ENCODE peak calls at places on chromosomes 16 and 17, in four cellular contexts. One of them, this sample, is unnamed.

GRCh38 chr17:36705651-36706436 is 104.5 kb downstream of the MRM1 start:
- DNase-seq in uterus: no peak
- DNase-seq in right lobe of liver: peak; percentile 49
- DNase-seq in HFF-Myc: peak; percentile 4
- DNase-seq in this sample: no peak

GRCh38 chr17:50271173-50271750 is 3.0 kb upstream of the TMEM92 start:
- DNase-seq in uterus: no peak
- DNase-seq in HFF-Myc: no peak
- DNase-seq in right lobe of liver: no peak
- DNase-seq in this sample: no peak

GRCh38 chr16:4892356-4893102 is 44.4 kb downstream of the PPL start:
- DNase-seq in uterus: peak; percentile 43
- DNase-seq in HFF-Myc: no peak
- DNase-seq in right lobe of liver: no peak
- DNase-seq in this sample: peak; percentile 40

GRCh38 chr16:29726845-29727379 is 18.9 kb downstream of the C16orf54 start:
- DNase-seq in uterus: no peak
- DNase-seq in right lobe of liver: no peak
- DNase-seq in HFF-Myc: no peak
- DNase-seq in this sample: no peak

GRCh38 chr17:38428150-38428642 is at the start of gene ARHGAP23:
- DNase-seq in HFF-Myc: no peak
- DNase-seq in right lobe of liver: peak; percentile 67
- DNase-seq in uterus: peak; percentile 65
- DNase-seq in this sample: peak; percentile 82

GRCh38 chr16:72501739-72502653 is 330.0 kb upstream of the PMFBP1 start:
- DNase-seq in HFF-Myc: peak; percentile 59
- DNase-seq in right lobe of liver: peak; percentile 28
- DNase-seq in uterus: peak; percentile 41
- DNase-seq in this sample: peak; percentile 29

GRCh38 chr17:59508999-59509398 is 56.4 kb upstream of the DHX40 start:
- DNase-seq in HFF-Myc: no peak
- DNase-seq in uterus: no peak
- DNase-seq in right lobe of liver: no peak
- DNase-seq in this sample: no peak

GRCh38 chr17:55745258-55745657 is 5.6 kb upstream of the PCTP start:
- DNase-seq in right lobe of liver: no peak
- DNase-seq in uterus: no peak
- DNase-seq in HFF-Myc: no peak
- DNase-seq in this sample: no peak

GRCh38 chr17:73257516-73257915 is 4.2 kb downstream of the CPSF4L start:
- DNase-seq in right lobe of liver: no peak
- DNase-seq in uterus: no peak
- DNase-seq in HFF-Myc: no peak
- DNase-seq in this sample: no peak

GRCh38 chr17:80901319-80901718 is 90.3 kb upstream of the CHMP6 start:
- DNase-seq in right lobe of liver: no peak
- DNase-seq in uterus: no peak
- DNase-seq in HFF-Myc: no peak
- DNase-seq in this sample: no peak

GRCh38 chr16:73083271-73083670 is 35.3 kb upstream of the ZFHX3 start:
- DNase-seq in HFF-Myc: no peak
- DNase-seq in uterus: no peak
- DNase-seq in right lobe of liver: no peak
- DNase-seq in this sample: no peak

GRCh38 chr17:37844977-37845293 is 79.3 kb upstream of the TBC1D3K start:
- DNase-seq in uterus: no peak
- DNase-seq in right lobe of liver: no peak
- DNase-seq in HFF-Myc: no peak
- DNase-seq in this sample: no peak

GRCh38 chr17:35244345-35245195 is 1.7 kb downstream of the SLFN5 start:
- DNase-seq in HFF-Myc: peak; percentile 53
- DNase-seq in uterus: peak; percentile 69
- DNase-seq in right lobe of liver: peak; percentile 59
- DNase-seq in this sample: peak; percentile 78

GRCh38 chr17:62781826-62782225 is 26.3 kb downstream of the MARCHF10 start:
- DNase-seq in uterus: no peak
- DNase-seq in right lobe of liver: no peak
- DNase-seq in HFF-Myc: no peak
- DNase-seq in this sample: no peak

GRCh38 chr17:62780951-62781350 is 27.2 kb downstream of the MARCHF10 start:
- DNase-seq in right lobe of liver: no peak
- DNase-seq in uterus: no peak
- DNase-seq in HFF-Myc: no peak
- DNase-seq in this sample: no peak

GRCh38 chr17:62780273-62780672 is 27.8 kb downstream of the MARCHF10 start:
- DNase-seq in HFF-Myc: no peak
- DNase-seq in uterus: no peak
- DNase-seq in right lobe of liver: no peak
- DNase-seq in this sample: peak; percentile 50

GRCh38 chr17:62781356-62781755 is 26.8 kb downstream of the MARCHF10 start:
- DNase-seq in HFF-Myc: no peak
- DNase-seq in right lobe of liver: no peak
- DNase-seq in uterus: no peak
- DNase-seq in this sample: no peak

GRCh38 chr17:62778990-62779681 is 29.0 kb downstream of the MARCHF10 start:
- DNase-seq in HFF-Myc: peak; percentile 93
- DNase-seq in right lobe of liver: no peak
- DNase-seq in uterus: peak; percentile 59
- DNase-seq in this sample: no peak
- H3K4me3 ChIP-seq in HFF-Myc: peak overlapping the region; percentile 9
- H3K4me3 ChIP-seq in right lobe of liver: no peak overlapping the region
- H3K4me3 ChIP-seq in uterus: no peak overlapping the region
- H3K4me3 ChIP-seq in this sample: no peak overlapping the region

GRCh38 chr17:74971069-74971841 is 1.3 kb downstream of the HID1 start:
- DNase-seq in right lobe of liver: no peak
- DNase-seq in HFF-Myc: no peak
- DNase-seq in uterus: no peak
- DNase-seq in this sample: no peak
- H3K4me3 ChIP-seq in right lobe of liver: peak overlapping the region; percentile 43
- H3K4me3 ChIP-seq in HFF-Myc: no peak overlapping the region
- H3K4me3 ChIP-seq in uterus: no peak overlapping the region
- H3K4me3 ChIP-seq in this sample: peak overlapping the region; percentile 74

DNA sequence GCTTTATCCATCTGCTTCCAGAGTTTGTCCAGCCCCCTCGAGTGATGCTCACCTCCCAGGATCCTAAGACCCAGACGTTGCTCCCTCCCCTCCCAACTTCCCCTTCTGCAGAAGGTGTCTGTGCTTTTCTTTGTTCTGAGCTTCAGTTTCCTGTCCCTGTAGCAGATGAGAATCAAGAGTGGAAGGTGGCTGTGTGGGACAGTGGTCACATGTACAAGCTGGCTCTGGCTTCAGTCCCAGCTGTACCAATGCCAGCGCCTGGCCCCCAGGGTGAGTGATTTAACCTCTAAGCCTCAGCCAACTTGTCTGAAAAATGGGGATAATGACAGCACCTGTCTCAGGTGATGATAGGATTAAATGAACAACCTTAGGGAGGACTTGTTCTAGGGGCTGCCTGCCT is 7.7 kb downstream of the PRR15L start:
- DNase-seq in HFF-Myc: no peak
- DNase-seq in right lobe of liver: peak; percentile 67
- DNase-seq in uterus: no peak
- DNase-seq in this sample: no peak
- H3K4me3 ChIP-seq in HFF-Myc: no peak overlapping the region
- H3K4me3 ChIP-seq in right lobe of liver: peak overlapping the region; percentile 39
- H3K4me3 ChIP-seq in uterus: no peak overlapping the region
- H3K4me3 ChIP-seq in this sample: no peak overlapping the region

GRCh38 chr17:64115043-64115698 is 14.8 kb downstream of the ERN1 start:
- DNase-seq in uterus: no peak
- DNase-seq in right lobe of liver: no peak
- DNase-seq in HFF-Myc: no peak
- DNase-seq in this sample: no peak
- H3K4me3 ChIP-seq in uterus: no peak overlapping the region
- H3K4me3 ChIP-seq in right lobe of liver: no peak overlapping the region
- H3K4me3 ChIP-seq in HFF-Myc: no peak overlapping the region
- H3K4me3 ChIP-seq in this sample: no peak overlapping the region

GRCh38 chr17:81925860-81926450 is 1.6 kb downstream of the MAFG start:
- DNase-seq in uterus: no peak
- DNase-seq in HFF-Myc: no peak
- DNase-seq in right lobe of liver: no peak
- DNase-seq in this sample: no peak

GRCh38 chr17:81926451-81927144 is 937 bp downstream of the MAFG start:
- DNase-seq in HFF-Myc: no peak
- DNase-seq in uterus: peak; percentile 70
- DNase-seq in right lobe of liver: peak; percentile 89
- DNase-seq in this sample: peak; percentile 89

GRCh38 chr17:81923302-81924260 is 4.0 kb downstream of the MAFG start:
- DNase-seq in uterus: no peak
- DNase-seq in HFF-Myc: no peak
- DNase-seq in right lobe of liver: peak; percentile 82
- DNase-seq in this sample: peak; percentile 67

GRCh38 chr17:81922566-81923301 is 4.8 kb upstream of the SIRT7 start:
- DNase-seq in right lobe of liver: no peak
- DNase-seq in HFF-Myc: no peak
- DNase-seq in uterus: no peak
- DNase-seq in this sample: no peak

GRCh38 chr17:81924557-81925532 is 2.7 kb downstream of the MAFG start:
- DNase-seq in right lobe of liver: no peak
- DNase-seq in HFF-Myc: no peak
- DNase-seq in uterus: no peak
- DNase-seq in this sample: no peak
- H3K4me3 ChIP-seq in right lobe of liver: peak overlapping the region; percentile 5
- H3K4me3 ChIP-seq in HFF-Myc: no peak overlapping the region
- H3K4me3 ChIP-seq in uterus: no peak overlapping the region
- H3K4me3 ChIP-seq in this sample: no peak overlapping the region

DNA sequence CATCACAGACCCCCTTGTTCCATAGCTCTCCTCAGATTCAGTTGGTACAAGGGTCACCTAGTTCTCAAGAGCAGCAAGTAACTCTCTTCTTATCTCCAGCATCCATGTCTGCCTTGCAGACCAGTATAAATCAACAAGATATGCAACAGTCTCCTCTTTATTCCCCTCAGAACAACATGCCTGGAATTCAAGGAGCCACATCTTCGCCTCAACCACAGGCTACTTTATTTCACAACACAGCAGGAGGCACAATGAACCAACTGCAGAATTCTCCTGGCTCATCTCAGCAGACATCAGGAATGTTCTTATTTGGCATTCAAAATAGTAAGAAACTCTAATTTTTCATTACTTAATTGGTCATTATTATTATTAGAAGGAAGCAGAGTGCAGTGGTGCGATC is 32.4 kb downstream of the NQO1 start:
- DNase-seq in HFF-Myc: no peak
- DNase-seq in uterus: no peak
- DNase-seq in right lobe of liver: no peak
- DNase-seq in this sample: no peak
- H3K4me3 ChIP-seq in HFF-Myc: no peak overlapping the region
- H3K4me3 ChIP-seq in uterus: no peak overlapping the region
- H3K4me3 ChIP-seq in right lobe of liver: no peak overlapping the region
- H3K4me3 ChIP-seq in this sample: no peak overlapping the region

GRCh38 chr17:21228845-21229244 is 14.9 kb upstream of the TMEM11 start:
- DNase-seq in right lobe of liver: no peak
- DNase-seq in HFF-Myc: no peak
- DNase-seq in uterus: no peak
- DNase-seq in this sample: no peak
- H3K4me3 ChIP-seq in right lobe of liver: no peak overlapping the region
- H3K4me3 ChIP-seq in HFF-Myc: no peak overlapping the region
- H3K4me3 ChIP-seq in uterus: no peak overlapping the region
- H3K4me3 ChIP-seq in this sample: no peak overlapping the region

GRCh38 chr17:1872976-1873375 is 43.2 kb downstream of the RPA1 start:
- DNase-seq in uterus: no peak
- DNase-seq in HFF-Myc: no peak
- DNase-seq in right lobe of liver: no peak
- DNase-seq in this sample: no peak
- H3K4me3 ChIP-seq in uterus: no peak overlapping the region
- H3K4me3 ChIP-seq in HFF-Myc: no peak overlapping the region
- H3K4me3 ChIP-seq in right lobe of liver: no peak overlapping the region
- H3K4me3 ChIP-seq in this sample: no peak overlapping the region

This sample was measured in heart left ventricle.